ENCODE peak calls at places on chromosomes 5 and 9, in nine cellular contexts. O, S, X, N, T, R, J, V and E are unnamed samples.
A peak's percentile ranks its signal among the peaks of the same experiment; 100 is the strongest.

GRCh38 chr5:140926903-140927573 is 939 bp downstream of the PCDHAC1 start:
- DNase-seq in R (peak; percentile 36), S (no peak), J (peak; percentile 70), X (no peak), T (no peak), V (no peak), N (peak; percentile 37), O (no peak), E (peak; percentile 25)

GRCh38 chr5:40736103-40736875 is 19.5 kb downstream of the TTC33 start:
- DNase-seq in R (no peak), T (peak; percentile 82), V (no peak), O (no peak), N (peak; percentile 68), J (peak; percentile 37), X (peak; percentile 55), S (peak; percentile 91), E (no peak)

GRCh38 chr5:157543825-157544622 is 31.6 kb downstream of the ADAM19 start:
- DNase-seq in J (no peak), R (no peak), T (no peak), V (peak; percentile 50), X (no peak), O (peak; percentile 32), N (peak; percentile 39), S (no peak), E (no peak)

GRCh38 chr5:169856571-169856970 is 123.7 kb downstream of the INSYN2B start:
- DNase-seq in V (no peak), T (no peak), X (peak; percentile 16), J (no peak), O (peak; percentile 16), S (no peak), N (peak; percentile 95), R (no peak), E (no peak)

GRCh38 chr5:16313761-16314160 is 134.2 kb upstream of the MARCHF11 start:
- DNase-seq in T (no peak), J (no peak), S (no peak), N (no peak), X (no peak), O (no peak), V (no peak), R (no peak), E (no peak)

GRCh38 chr5:141558150-141558549 is 60.6 kb downstream of the DIAPH1 start:
- DNase-seq in T (no peak), R (no peak), O (no peak), S (no peak), N (peak; percentile 20), V (no peak), J (no peak), X (no peak), E (no peak)

GRCh38 chr5:166509085-166509484 is 1782.4 kb upstream of the WWC1 start:
- DNase-seq in J (peak; percentile 84), T (no peak), O (no peak), X (peak; percentile 9), V (no peak), S (no peak), N (peak; percentile 2), R (no peak), E (peak; percentile 20)

GRCh38 chr5:38342261-38342660 is 83.9 kb downstream of the EGFLAM start:
- DNase-seq in O (no peak), T (no peak), J (no peak), V (no peak), S (no peak), X (no peak), R (no peak), N (no peak), E (no peak)

GRCh38 chr9:16121593-16121992 is 568.8 kb downstream of the CCDC171 start:
- DNase-seq in X (no peak), O (no peak), N (peak; percentile 68), S (no peak), J (no peak), T (no peak), V (no peak), R (no peak), E (no peak)

GRCh38 chr5:172617817-172618216 is 23.2 kb upstream of the NEURL1B start:
- DNase-seq in S (no peak), T (no peak), X (no peak), R (no peak), O (no peak), V (no peak), N (no peak), J (no peak), E (no peak)

GRCh38 chr9:90835206-90835605 is 33.6 kb downstream of the SYK start:
- DNase-seq in O (no peak), V (no peak), T (no peak), N (no peak), X (no peak), S (no peak), R (peak; percentile 45), J (no peak), E (no peak)

GRCh38 chr5:167653645-167654106 is 637.8 kb upstream of the WWC1 start:
- DNase-seq in S (no peak), O (no peak), R (no peak), X (no peak), N (peak; percentile 57), T (no peak), J (no peak), V (no peak), E (no peak)

GRCh38 chr5:116939641-116940040 is 365.0 kb upstream of the SEMA6A start:
- DNase-seq in T (no peak), V (no peak), S (no peak), J (no peak), X (no peak), N (no peak), R (no peak), O (no peak), E (no peak)

GRCh38 chr9:112061152-112061740 is 113.9 kb downstream of the SUSD1 start:
- DNase-seq in O (peak; percentile 79), X (peak; percentile 49), J (no peak), S (peak; percentile 72), V (peak; percentile 33), T (peak; percentile 84), N (peak; percentile 98), R (peak; percentile 57), E (no peak)

GRCh38 chr9:18437315-18438200 is 36.4 kb upstream of the ADAMTSL1 start:
- DNase-seq in N (peak; percentile 68), V (peak; percentile 45), S (no peak), R (no peak), T (peak; percentile 54), X (no peak), J (peak; percentile 20), O (peak; percentile 87), E (no peak)

GRCh38 chr9:26949604-26950003 is 2.6 kb upstream of the PLAA start:
- DNase-seq in S (no peak), R (no peak), N (peak; percentile 33), J (no peak), O (no peak), V (no peak), X (no peak), T (peak; percentile 16), E (no peak)

GRCh38 chr5:104418056-104418455 is 855.5 kb upstream of the NUDT12 start:
- DNase-seq in S (no peak), J (no peak), R (no peak), T (no peak), X (no peak), V (no peak), N (no peak), O (no peak), E (no peak)

GRCh38 chr9:20207161-20207560 is 415.1 kb downstream of the MLLT3 start:
- DNase-seq in N (no peak), J (no peak), S (no peak), T (no peak), X (no peak), O (no peak), V (no peak), R (no peak), E (no peak)

GRCh38 chr9:3758816-3759576 is 233.2 kb upstream of the RFX3 start:
- DNase-seq in R (no peak), S (no peak), J (no peak), O (no peak), X (no peak), T (no peak), N (no peak), V (no peak), E (no peak)

GRCh38 chr5:112640495-112640894 is 97.2 kb upstream of the APC start:
- DNase-seq in J (no peak), N (no peak), R (no peak), S (no peak), O (no peak), V (no peak), T (no peak), X (no peak), E (no peak)

GRCh38 chr5:151029856-151030336 is 9.5 kb downstream of the GPX3 start:
- DNase-seq in V (no peak), O (no peak), T (no peak), J (no peak), R (no peak), N (no peak), X (no peak), S (no peak), E (no peak)
- H3K36me3 ChIP-seq in V (no peaks in the 10 kb centered on the region), O (no peaks in the 10 kb centered on the region), T (peaks cover 9% of the 10 kb centered on the region), J (no peaks in the 10 kb centered on the region), R (peaks cover 70% of the 10 kb centered on the region), N (peaks cover 12% of the 10 kb centered on the region), X (peaks cover 64% of the 10 kb centered on the region), S (peaks cover 34% of the 10 kb centered on the region), E (peaks cover 2% of the 10 kb centered on the region)

DNA sequence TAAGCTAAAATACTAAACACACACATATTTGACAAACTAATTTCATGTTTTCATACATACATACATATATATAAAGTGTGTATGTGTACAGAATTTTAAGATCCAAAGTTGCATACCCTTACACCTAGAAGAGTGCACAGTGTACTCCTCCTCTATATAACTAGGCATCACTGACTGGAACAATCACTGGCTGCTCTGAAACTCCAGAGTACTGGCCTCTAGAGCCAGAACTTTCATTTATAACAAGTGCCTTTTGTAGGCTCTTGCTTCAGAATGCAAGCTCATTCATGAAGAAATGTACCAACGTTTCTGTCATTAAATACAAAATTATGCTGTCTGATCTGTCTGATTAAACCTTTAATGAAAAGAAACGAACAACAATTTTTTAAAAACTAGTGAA is 4.0 kb downstream of the LEAP2 start:
- DNase-seq in O (no peak), S (no peak), X (no peak), V (no peak), N (no peak), T (no peak), J (no peak), R (no peak), E (no peak)
- H3K36me3 ChIP-seq in O (no peaks in the 10 kb centered on the region), S (peaks cover 37% of the 10 kb centered on the region), X (peaks cover 54% of the 10 kb centered on the region), V (no peaks in the 10 kb centered on the region), N (peaks cover 61% of the 10 kb centered on the region), T (no peaks in the 10 kb centered on the region), J (peaks cover 20% of the 10 kb centered on the region), R (peaks cover 10% of the 10 kb centered on the region), E (peaks cover 3% of the 10 kb centered on the region)

GRCh38 chr9:37253377-37253937 is 133.1 kb downstream of the ZCCHC7 start:
- DNase-seq in O (no peak), N (no peak), R (no peak), X (no peak), T (no peak), S (no peak), J (no peak), V (no peak), E (no peak)
- H3K36me3 ChIP-seq in O (no peaks in the 10 kb centered on the region), N (peaks cover 5% of the 10 kb centered on the region), R (peaks cover 1% of the 10 kb centered on the region), X (peaks cover 54% of the 10 kb centered on the region), T (no peaks in the 10 kb centered on the region), S (peaks cover 68% of the 10 kb centered on the region), J (no peaks in the 10 kb centered on the region), V (no peaks in the 10 kb centered on the region), E (no peaks in the 10 kb centered on the region)

DNA sequence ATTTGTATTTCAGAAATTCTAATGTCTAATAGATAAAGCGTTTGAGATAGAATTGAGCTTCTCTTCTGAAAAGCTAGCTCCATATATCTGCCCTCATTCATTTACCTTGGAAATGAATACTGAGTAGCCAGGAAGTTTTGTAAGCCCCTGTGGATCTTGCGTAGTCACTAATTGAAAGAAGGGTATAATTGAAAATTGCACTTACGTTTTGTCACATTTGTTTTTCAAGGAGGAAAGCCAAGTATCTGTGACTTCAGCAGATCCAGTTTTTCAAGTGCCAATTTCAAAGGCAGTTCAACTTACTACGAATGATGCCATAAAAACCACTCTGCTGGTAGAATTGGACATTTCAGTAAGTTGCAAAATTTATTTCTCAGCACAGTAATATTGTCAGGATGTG is 14.0 kb downstream of the MTRR start:
- DNase-seq in S (no peak), T (no peak), N (no peak), R (no peak), V (no peak), O (no peak), J (no peak), X (no peak), E (no peak)
- H3K36me3 ChIP-seq in S (peaks cover 74% of the 10 kb centered on the region), T (peaks cover 11% of the 10 kb centered on the region), N (peaks cover 28% of the 10 kb centered on the region), R (peaks cover 23% of the 10 kb centered on the region), V (no peaks in the 10 kb centered on the region), O (no peaks in the 10 kb centered on the region), J (peaks cover 8% of the 10 kb centered on the region), X (peaks cover 94% of the 10 kb centered on the region), E (peaks cover 11% of the 10 kb centered on the region)